ENCODE peak calls at places on chromosome 12, in eight cellular contexts. K is GM23338, O is endothelial cell of umbilical vein, S is Karpas-422, B is PC-3, C is HCT116, P is fibroblast of lung, X is OCI-LY7. V is an unnamed sample.

GRCh38 chr12:41514050-41514449 is 325.9 kb downstream of the PDZRN4 start:
- DNase-seq in B (no peak), X (no peak), S (peak), P (no peak), K (no peak), C (no peak), O (no peak), V (no peak)

GRCh38 chr12:4526923-4527546 is 11.7 kb upstream of the RAD51AP1 start:
- DNase-seq in B (peak), S (peak), X (peak), O (peak), K (peak), C (no peak), P (peak), V (peak)

GRCh38 chr12:10783252-10783651 is 19.2 kb downstream of the TAS2R7 start:
- DNase-seq in P (peak), X (no peak), S (no peak), K (no peak), O (no peak), C (no peak), B (no peak), V (no peak)

GRCh38 chr12:58930770-58931324 is 10.5 kb upstream of the LRIG3 start:
- DNase-seq in S (no peak), C (no peak), K (no peak), P (no peak), X (no peak), B (no peak), O (no peak), V (no peak)

GRCh38 chr12:22626429-22626828 is 1.5 kb downstream of the ETNK1 start:
- DNase-seq in B (peak), P (peak), C (no peak), S (peak), O (peak), K (no peak), X (peak), V (peak)

GRCh38 chr12:63038361-63039100 is 103.6 kb upstream of the PPM1H start:
- DNase-seq in B (no peak), C (no peak), X (no peak), O (no peak), K (no peak), P (no peak), S (no peak), V (no peak)

GRCh38 chr12:131402781-131403396 is 308.0 kb upstream of the SFSWAP start:
- DNase-seq in C (no peak), X (no peak), S (peak), O (no peak), P (no peak), K (no peak), B (no peak), V (no peak)

GRCh38 chr12:7857916-7858315 is 14.8 kb downstream of the SLC2A14 start:
- DNase-seq in S (no peak), P (no peak), K (no peak), X (no peak), B (no peak), C (no peak), O (no peak), V (no peak)

GRCh38 chr12:95943231-95943842 is at the start of gene AMDHD1:
- DNase-seq in K (peak), C (peak), S (peak), B (peak), P (peak), X (peak), O (peak), V (peak)

GRCh38 chr12:26971963-26972362 is 33.7 kb downstream of the FGFR1OP2 start:
- DNase-seq in P (no peak), S (no peak), K (no peak), C (no peak), B (no peak), O (no peak), X (peak), V (no peak)

GRCh38 chr12:66092559-66093269 is 37.8 kb downstream of the LLPH start:
- DNase-seq in K (no peak), P (peak), C (no peak), O (peak), B (peak), X (no peak), S (no peak), V (peak)

GRCh38 chr12:95918194-95918993 is 24.0 kb downstream of the CCDC38 start:
- DNase-seq in S (peak), X (peak), B (peak), C (peak), O (peak), P (peak), K (peak), V (peak)

GRCh38 chr12:117134059-117134458 is 34.8 kb upstream of the TESC start:
- DNase-seq in O (peak), S (no peak), X (no peak), B (no peak), C (no peak), K (no peak), P (no peak), V (peak)

GRCh38 chr12:23084236-23084995 is 459.4 kb downstream of the ETNK1 start:
- DNase-seq in C (no peak), B (peak), K (no peak), S (no peak), X (no peak), P (peak), O (peak), V (peak)

GRCh38 chr12:10448236-10448635 is 4.9 kb downstream of the KLRC1 start:
- DNase-seq in B (no peak), K (no peak), X (no peak), P (no peak), S (no peak), O (no peak), C (no peak), V (no peak)

GRCh38 chr12:10607885-10608458 is 5.4 kb downstream of the MAGOHB start:
- DNase-seq in O (peak), P (peak), K (peak), C (no peak), S (no peak), X (peak), B (peak), V (peak)

GRCh38 chr12:124032265-124032886 is 59.4 kb downstream of the ZNF664 start:
- DNase-seq in K (peak), X (peak), O (peak), P (peak), S (peak), B (peak), C (peak), V (peak)
- H2AFZ ChIP-seq in K (no peak), X (no peak), O (no peak), P (no peak), S (no peak), B (no peak), C (no peak), V (no peak)

DNA sequence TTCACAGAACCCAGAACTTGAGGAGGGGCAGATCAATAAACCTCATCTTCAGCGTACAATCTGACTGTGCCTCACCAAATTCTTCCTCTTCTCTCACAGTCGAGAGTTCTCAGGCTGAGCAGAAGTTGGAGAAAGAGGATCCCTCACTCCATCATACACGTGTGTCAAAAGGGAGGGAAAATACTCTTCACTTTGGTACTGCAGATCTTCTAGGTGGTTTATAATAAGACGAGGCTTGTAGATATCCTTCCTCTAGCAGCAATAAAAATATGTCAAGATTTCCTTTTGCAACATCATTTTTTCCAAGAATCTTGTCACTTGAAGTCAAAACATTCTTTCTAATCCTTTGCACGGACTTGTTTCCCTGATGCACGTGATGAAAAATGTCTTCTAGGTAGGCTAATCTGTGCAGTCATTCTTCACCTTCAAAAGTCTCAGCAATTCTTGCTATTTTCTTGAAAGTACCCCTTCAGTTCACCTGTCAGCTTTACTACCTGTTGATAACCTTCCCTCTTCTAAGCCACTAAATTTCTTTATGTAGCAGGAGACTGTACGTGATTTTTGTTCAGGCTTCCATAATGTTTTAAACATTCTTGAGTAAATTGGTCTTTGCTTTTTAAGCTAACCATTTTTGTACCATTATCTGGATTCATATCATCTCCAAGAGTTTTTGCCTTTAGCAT is 214.1 kb downstream of the NUAK1 start:
- DNase-seq in K (no peak), S (no peak), O (no peak), P (no peak), B (no peak), X (no peak), C (no peak), V (no peak)
- H2AFZ ChIP-seq in K (no peak), S (no peak), O (no peak), P (no peak), B (no peak), X (no peak), C (no peak), V (no peak)

DNA sequence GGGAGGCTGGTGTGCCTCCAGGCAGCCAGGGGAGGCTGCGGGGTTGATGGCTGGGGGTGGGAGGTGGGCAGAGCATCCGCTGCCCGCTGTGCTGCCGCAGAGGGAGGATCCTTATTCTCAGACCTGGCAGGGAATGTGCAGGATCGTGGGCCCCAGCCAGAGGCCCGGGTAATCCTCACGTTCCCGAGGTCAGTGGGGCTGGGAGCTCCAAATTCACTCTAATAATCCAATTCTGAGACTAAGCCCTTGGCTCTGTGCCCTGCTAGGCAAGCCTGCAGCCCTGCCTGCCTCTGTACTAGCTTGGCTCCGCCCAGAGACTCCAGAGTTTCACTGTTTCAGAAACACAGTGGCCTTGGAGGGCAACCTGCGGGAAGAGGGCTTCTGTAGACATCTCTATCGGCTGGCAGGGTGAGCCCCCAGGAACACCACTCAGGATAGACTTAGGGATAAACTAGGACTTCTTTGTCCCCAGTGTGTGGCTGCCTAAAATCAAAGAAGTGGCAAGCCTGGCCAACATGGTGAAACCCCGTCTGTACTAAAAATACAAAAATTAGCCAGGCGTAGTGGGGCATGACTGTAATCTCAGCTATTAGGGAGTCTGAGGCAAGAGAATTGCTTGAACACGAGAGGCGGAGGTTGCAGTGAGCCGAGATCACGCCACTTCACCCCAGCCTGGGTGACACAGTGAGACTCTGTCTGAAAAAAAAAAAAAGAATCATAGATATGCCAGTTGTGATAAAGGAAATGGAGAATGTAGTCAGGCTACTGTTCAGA is 17.7 kb upstream of the MLEC start:
- DNase-seq in K (peak), S (peak), O (no peak), P (peak), X (peak), B (peak), C (no peak), V (peak)
- H2AFZ ChIP-seq in K (peak), S (peak), O (no peak), P (no peak), X (peak), B (peak), C (no peak), V (peak)

GRCh38 chr12:12868836-12869235 is 22.5 kb upstream of the GPRC5A start:
- DNase-seq in S (no peak), O (no peak), C (no peak), B (no peak), X (no peak), P (no peak), K (no peak), V (no peak)
- H2AFZ ChIP-seq in S (no peak), O (no peak), C (no peak), B (no peak), X (no peak), P (no peak), K (no peak), V (no peak)

DNA sequence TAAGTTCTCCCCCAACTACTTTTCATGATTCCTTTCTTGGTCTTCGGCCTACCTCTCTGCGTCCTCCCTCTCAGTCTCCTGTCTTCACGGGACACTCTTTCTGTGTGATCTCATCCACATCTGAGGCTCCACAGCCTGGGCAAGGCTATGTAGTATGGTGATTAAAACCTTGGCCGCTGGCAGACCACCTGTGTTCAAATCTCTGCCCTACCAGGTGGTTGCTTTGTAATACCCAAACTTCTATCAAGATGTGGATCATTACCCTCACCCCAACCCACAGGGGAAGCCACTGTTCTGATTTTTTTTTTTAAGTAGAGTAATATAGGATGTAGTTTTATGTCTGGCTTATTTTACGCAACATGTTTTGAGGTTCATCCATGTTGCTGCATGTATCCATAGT is 8.1 kb upstream of the STAT6 start:
- DNase-seq in K (no peak), X (no peak), S (no peak), P (no peak), C (no peak), B (no peak), O (no peak), V (no peak)
- H2AFZ ChIP-seq in K (no peak), X (peak), S (peak), P (peak), C (no peak), B (peak), O (no peak), V (peak)

GRCh38 chr12:98808243-98808895 is 163.3 kb downstream of the APAF1 start:
- DNase-seq in S (no peak), B (peak), K (peak), P (no peak), C (no peak), O (peak), X (no peak), V (no peak)
- H2AFZ ChIP-seq in S (no peak), B (peak), K (no peak), P (no peak), C (no peak), O (peak), X (no peak), V (no peak)

DNA sequence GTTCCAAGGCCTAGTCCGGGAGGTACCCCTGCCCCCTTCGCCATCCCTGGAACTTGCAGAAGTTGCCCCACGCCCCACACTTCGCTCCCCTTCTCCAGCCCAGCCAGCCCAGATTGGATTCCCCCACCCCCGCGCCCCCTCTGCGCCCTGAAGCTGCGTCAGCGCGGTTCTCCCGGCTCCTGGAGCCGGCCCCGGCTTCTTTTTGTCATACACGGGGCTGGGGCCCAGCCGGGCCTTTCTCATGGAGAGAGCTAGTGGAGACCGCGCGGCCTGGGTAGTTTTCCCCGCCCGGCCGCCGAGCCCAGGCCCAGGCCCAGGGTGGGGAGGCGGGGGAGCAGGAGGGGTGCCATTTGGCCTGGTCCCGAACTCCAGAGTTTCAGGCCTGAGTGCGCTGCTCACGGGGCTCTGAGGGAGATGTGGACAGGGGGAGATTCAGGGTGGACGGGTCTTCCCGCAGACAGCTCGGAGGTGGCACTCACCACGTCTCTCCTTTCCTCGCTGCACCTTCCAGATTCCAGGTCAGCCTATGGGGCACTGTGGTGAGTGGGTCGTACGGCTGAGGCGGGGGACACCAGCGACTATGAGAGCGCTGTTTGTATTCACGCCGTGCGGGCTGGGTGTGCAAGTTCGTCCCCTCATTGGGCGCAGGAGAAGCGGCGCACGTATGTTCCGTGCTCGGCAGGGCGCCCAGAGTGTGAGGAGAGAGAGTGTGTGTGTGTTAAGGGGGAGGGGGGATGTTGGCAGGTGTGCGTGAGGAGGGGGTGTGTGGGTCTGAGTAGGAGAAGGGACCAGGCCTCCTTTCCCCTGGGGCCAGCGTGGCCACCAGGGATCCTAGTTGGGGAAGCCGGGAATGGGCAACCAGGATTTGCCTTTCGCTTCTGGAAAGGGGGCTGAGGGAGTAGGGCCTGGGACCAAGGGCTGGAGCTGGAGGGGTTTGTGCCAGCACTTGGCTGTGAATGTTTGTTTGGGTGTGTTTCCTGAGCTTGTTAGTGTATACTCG is 820 bp upstream of the LHX5 start:
- DNase-seq in S (no peak), K (peak), X (no peak), B (no peak), P (no peak), C (no peak), O (no peak), V (no peak)
- H2AFZ ChIP-seq in S (no peak), K (peak), X (no peak), B (no peak), P (no peak), C (no peak), O (no peak), V (no peak)

GRCh38 chr12:57027805-57028153 is 11.4 kb upstream of the TAC3 start:
- DNase-seq in B (no peak), C (no peak), O (no peak), S (no peak), P (no peak), K (no peak), X (no peak), V (no peak)
- H2AFZ ChIP-seq in B (no peak), C (no peak), O (no peak), S (no peak), P (no peak), K (peak), X (no peak), V (no peak)

DNA sequence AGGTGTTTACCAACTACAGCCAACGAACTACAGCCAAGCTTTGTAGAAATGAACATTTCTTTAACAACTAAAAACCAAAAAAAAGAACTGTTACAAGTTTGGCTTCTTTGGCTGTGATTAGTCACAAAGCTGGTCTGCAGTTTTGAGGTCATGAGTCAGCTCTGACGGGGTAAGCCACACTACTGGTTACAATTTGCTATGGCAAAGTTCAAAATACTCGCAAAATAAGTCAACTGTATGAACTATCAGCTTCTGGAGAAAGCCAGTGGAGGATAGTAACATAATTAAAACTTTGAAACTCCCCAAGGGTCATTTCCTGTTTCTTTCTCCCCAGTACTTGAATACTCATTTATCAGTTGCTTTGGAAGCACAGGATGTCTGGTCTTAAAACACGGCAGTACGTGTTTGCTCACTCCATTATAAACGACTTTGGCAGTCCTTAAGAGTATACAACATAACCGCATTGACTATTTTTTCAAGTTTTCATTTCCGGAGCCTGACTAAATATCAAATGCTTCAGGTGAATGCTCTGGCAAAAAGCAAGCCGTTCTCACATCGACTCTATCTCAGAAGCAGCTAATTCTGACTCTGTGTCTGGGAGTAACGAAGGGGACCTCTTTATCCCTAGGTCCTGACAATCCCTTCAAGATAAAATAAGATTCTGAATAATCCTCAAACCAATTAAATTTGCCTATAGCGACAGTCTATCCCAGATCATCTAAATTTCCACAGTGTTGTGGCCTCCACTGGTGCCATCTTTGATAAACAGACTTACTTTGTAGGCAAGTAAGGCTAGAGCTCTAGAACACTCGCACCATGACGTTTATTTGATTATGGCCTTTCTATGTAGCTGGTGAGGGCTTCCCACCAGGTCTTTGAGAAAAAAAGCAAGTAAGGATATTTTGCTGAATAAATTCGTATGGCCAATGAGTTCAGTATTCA is 10.6 kb downstream of the PHLDA1 start:
- DNase-seq in K (no peak), B (peak), S (no peak), P (peak), O (peak), X (no peak), C (peak), V (peak)
- H2AFZ ChIP-seq in K (peak), B (peak), S (no peak), P (no peak), O (peak), X (peak), C (no peak), V (no peak)

V was measured in GM23248.